ENCODE peak calls at places on chromosomes 7 and 10, in seven cellular contexts. C, D, P, V, Z, B and X are unnamed samples.

GRCh38 chr10:128150045-128150493 is 23.8 kb upstream of the MKI67 start:
- DNase-seq in B (peak; percentile 81), Z (peak; percentile 73), D (no peak), P (peak; percentile 84), C (peak; percentile 88), V (peak; percentile 28), X (peak; percentile 93)

GRCh38 chr7:30799976-30800661 is 28.9 kb downstream of the MINDY4 start:
- DNase-seq in D (no peak), V (no peak), P (no peak), C (no peak), Z (no peak), B (no peak), X (no peak)

GRCh38 chr7:117715784-117716445 is 157.3 kb downstream of the CTTNBP2 start:
- DNase-seq in C (peak; percentile 81), P (peak; percentile 29), B (peak; percentile 81), D (peak; percentile 13), Z (peak; percentile 70), V (peak; percentile 32), X (peak; percentile 75)

GRCh38 chr10:78109210-78109609 is 75.5 kb downstream of the RPS24 start:
- DNase-seq in B (peak; percentile 44), P (no peak), V (no peak), C (no peak), D (no peak), Z (no peak), X (peak; percentile 74)

GRCh38 chr7:124881981-124882380 is 47.6 kb downstream of the POT1 start:
- DNase-seq in C (no peak), P (no peak), Z (no peak), D (no peak), V (peak; percentile 6), B (no peak), X (no peak)

GRCh38 chr7:103947026-103947655 is 42.3 kb downstream of the RELN start:
- DNase-seq in V (no peak), Z (no peak), P (no peak), C (no peak), D (no peak), B (no peak), X (no peak)

GRCh38 chr10:119176166-119176565 is 2.4 kb downstream of the PRDX3 start:
- DNase-seq in C (no peak), D (no peak), P (no peak), B (no peak), Z (no peak), V (no peak), X (no peak)

GRCh38 chr10:85648279-85648754 is 718.3 kb downstream of the GRID1 start:
- DNase-seq in Z (no peak), B (no peak), D (no peak), C (no peak), P (no peak), V (peak; percentile 12), X (no peak)

GRCh38 chr10:75497997-75498797 is 66.8 kb downstream of the LRMDA start:
- DNase-seq in Z (no peak), P (peak; percentile 18), D (no peak), V (peak; percentile 64), B (no peak), C (no peak), X (no peak)

GRCh38 chr7:143497008-143497795 is 19.5 kb downstream of the TAS2R41 start:
- DNase-seq in D (no peak), P (no peak), B (no peak), C (no peak), Z (no peak), V (no peak), X (no peak)

GRCh38 chr7:125423444-125424155 is 494.0 kb upstream of the POT1 start:
- DNase-seq in C (no peak), Z (no peak), V (peak; percentile 47), B (no peak), P (no peak), D (no peak), X (no peak)

GRCh38 chr10:30820282-30820991 is 190.9 kb upstream of the LYZL2 start:
- DNase-seq in Z (no peak), D (peak; percentile 74), V (peak; percentile 96), C (no peak), B (no peak), P (peak; percentile 87), X (no peak)

GRCh38 chr10:16297652-16298051 is 139.2 kb upstream of the PTER start:
- DNase-seq in D (no peak), V (no peak), Z (no peak), B (no peak), C (no peak), P (no peak), X (no peak)

GRCh38 chr10:103648231-103648950 is 154.9 kb downstream of the NEURL1 start:
- DNase-seq in B (no peak), D (no peak), C (no peak), P (no peak), V (no peak), Z (no peak), X (no peak)

GRCh38 chr10:119652361-119652760 is 1.2 kb downstream of the BAG3 start:
- DNase-seq in D (peak; percentile 78), P (peak; percentile 71), B (no peak), V (peak; percentile 60), C (peak; percentile 70), Z (no peak), X (no peak)

GRCh38 chr10:132231656-132232552 is 45.2 kb downstream of the DPYSL4 start:
- DNase-seq in Z (no peak), P (no peak), B (no peak), D (no peak), V (no peak), C (no peak), X (no peak)

GRCh38 chr10:91410638-91411367 is 659 bp downstream of the HECTD2 start:
- DNase-seq in Z (no peak), V (peak; percentile 62), D (no peak), P (peak; percentile 35), C (no peak), B (peak; percentile 49), X (no peak)

GRCh38 chr7:127287133-127287532 is 34.4 kb upstream of the GRM8 start:
- DNase-seq in C (no peak), B (peak; percentile 21), P (no peak), V (no peak), D (no peak), Z (no peak), X (peak; percentile 58)

GRCh38 chr10:16787361-16787791 is 29.8 kb downstream of the RSU1 start:
- DNase-seq in P (no peak), Z (no peak), B (no peak), C (no peak), D (no peak), V (no peak), X (no peak)

GRCh38 chr10:91006001-91006751 is 85.3 kb upstream of the ANKRD1 start:
- DNase-seq in B (peak; percentile 47), D (peak; percentile 75), Z (peak; percentile 45), P (peak; percentile 29), V (peak; percentile 66), C (peak; percentile 71), X (peak; percentile 79)

GRCh38 chr7:157528785-157529341 is 192.1 kb downstream of the DNAJB6 start:
- DNase-seq in B (no peak), V (no peak), Z (no peak), P (no peak), C (no peak), D (no peak), X (peak; percentile 37)

GRCh38 chr10:21526184-21526951 is 886 bp upstream of the SKIDA1 start:
- DNase-seq in V (peak; percentile 80), C (peak; percentile 92), Z (peak; percentile 80), D (peak; percentile 59), P (peak; percentile 67), B (peak; percentile 93), X (no peak)

GRCh38 chr7:74033372-74034311 is 5.7 kb downstream of the ELN start:
- DNase-seq in Z (no peak), P (peak; percentile 58), V (peak; percentile 37), C (no peak), B (no peak), D (no peak), X (no peak)